ENCODE peak calls at places on chromosome 15, in five cellular contexts. One of them, this sample, is unnamed.

GRCh38 chr15:31973197-31973596 is 57.1 kb upstream of the CHRNA7 start:
- DNase-seq in stimulated activated CD4-positive, alpha-beta T cell treated with anti-CD3 and anti-CD28 coated beads, TNF-alpha, amount 100 ng/mL, for 4 hours: no peak
- DNase-seq in GM19239: no peak
- DNase-seq in stimulated activated naive CD4-positive, alpha-beta T cell: no peak
- DNase-seq in stimulated activated naive CD8-positive, alpha-beta T cell treated with anti-CD3 and anti-CD28 coated beads, Interleukin-15, Interleukin-2, amounts not matched to agents 100 U/mL and 50 U/mL, for 24 hours: no peak
- DNase-seq in this sample: no peak

GRCh38 chr15:69593981-69594966 is 141.7 kb downstream of the RPLP1 start:
- DNase-seq in stimulated activated naive CD8-positive, alpha-beta T cell treated with anti-CD3 and anti-CD28 coated beads, Interleukin-15, Interleukin-2, amounts not matched to agents 100 U/mL and 50 U/mL, for 24 hours: no peak
- DNase-seq in stimulated activated naive CD4-positive, alpha-beta T cell: no peak
- DNase-seq in GM19239: no peak
- DNase-seq in stimulated activated CD4-positive, alpha-beta T cell treated with anti-CD3 and anti-CD28 coated beads, TNF-alpha, amount 100 ng/mL, for 4 hours: no peak
- DNase-seq in this sample: peak

GRCh38 chr15:49832421-49832980 is 211.7 kb downstream of the DTWD1 start:
- DNase-seq in stimulated activated naive CD4-positive, alpha-beta T cell: no peak
- DNase-seq in stimulated activated CD4-positive, alpha-beta T cell treated with anti-CD3 and anti-CD28 coated beads, TNF-alpha, amount 100 ng/mL, for 4 hours: no peak
- DNase-seq in stimulated activated naive CD8-positive, alpha-beta T cell treated with anti-CD3 and anti-CD28 coated beads, Interleukin-15, Interleukin-2, amounts not matched to agents 100 U/mL and 50 U/mL, for 24 hours: no peak
- DNase-seq in GM19239: no peak
- DNase-seq in this sample: no peak

GRCh38 chr15:58307313-58307961 is 124.4 kb upstream of the LIPC start:
- DNase-seq in stimulated activated CD4-positive, alpha-beta T cell treated with anti-CD3 and anti-CD28 coated beads, TNF-alpha, amount 100 ng/mL, for 4 hours: no peak
- DNase-seq in stimulated activated naive CD4-positive, alpha-beta T cell: no peak
- DNase-seq in GM19239: no peak
- DNase-seq in stimulated activated naive CD8-positive, alpha-beta T cell treated with anti-CD3 and anti-CD28 coated beads, Interleukin-15, Interleukin-2, amounts not matched to agents 100 U/mL and 50 U/mL, for 24 hours: no peak
- DNase-seq in this sample: no peak

GRCh38 chr15:49380912-49381311 is 42.1 kb upstream of the FGF7 start:
- DNase-seq in GM19239: no peak
- DNase-seq in stimulated activated naive CD8-positive, alpha-beta T cell treated with anti-CD3 and anti-CD28 coated beads, Interleukin-15, Interleukin-2, amounts not matched to agents 100 U/mL and 50 U/mL, for 24 hours: no peak
- DNase-seq in stimulated activated CD4-positive, alpha-beta T cell treated with anti-CD3 and anti-CD28 coated beads, TNF-alpha, amount 100 ng/mL, for 4 hours: no peak
- DNase-seq in stimulated activated naive CD4-positive, alpha-beta T cell: no peak
- DNase-seq in this sample: no peak

GRCh38 chr15:73567022-73567421 is 66.2 kb downstream of the NPTN start:
- DNase-seq in stimulated activated naive CD8-positive, alpha-beta T cell treated with anti-CD3 and anti-CD28 coated beads, Interleukin-15, Interleukin-2, amounts not matched to agents 100 U/mL and 50 U/mL, for 24 hours: no peak
- DNase-seq in stimulated activated CD4-positive, alpha-beta T cell treated with anti-CD3 and anti-CD28 coated beads, TNF-alpha, amount 100 ng/mL, for 4 hours: no peak
- DNase-seq in GM19239: no peak
- DNase-seq in stimulated activated naive CD4-positive, alpha-beta T cell: no peak
- DNase-seq in this sample: no peak

GRCh38 chr15:27237319-27237939 is 266.4 kb downstream of the GABRG3 start:
- DNase-seq in GM19239: no peak
- DNase-seq in stimulated activated CD4-positive, alpha-beta T cell treated with anti-CD3 and anti-CD28 coated beads, TNF-alpha, amount 100 ng/mL, for 4 hours: no peak
- DNase-seq in stimulated activated naive CD4-positive, alpha-beta T cell: no peak
- DNase-seq in stimulated activated naive CD8-positive, alpha-beta T cell treated with anti-CD3 and anti-CD28 coated beads, Interleukin-15, Interleukin-2, amounts not matched to agents 100 U/mL and 50 U/mL, for 24 hours: no peak
- DNase-seq in this sample: no peak

GRCh38 chr15:39438795-39439577 is 141.9 kb upstream of the THBS1 start:
- DNase-seq in stimulated activated naive CD4-positive, alpha-beta T cell: no peak
- DNase-seq in GM19239: no peak
- DNase-seq in stimulated activated naive CD8-positive, alpha-beta T cell treated with anti-CD3 and anti-CD28 coated beads, Interleukin-15, Interleukin-2, amounts not matched to agents 100 U/mL and 50 U/mL, for 24 hours: no peak
- DNase-seq in stimulated activated CD4-positive, alpha-beta T cell treated with anti-CD3 and anti-CD28 coated beads, TNF-alpha, amount 100 ng/mL, for 4 hours: no peak
- DNase-seq in this sample: no peak

GRCh38 chr15:28943611-28944230 is 57.9 kb downstream of the APBA2 start:
- DNase-seq in stimulated activated naive CD4-positive, alpha-beta T cell: no peak
- DNase-seq in stimulated activated CD4-positive, alpha-beta T cell treated with anti-CD3 and anti-CD28 coated beads, TNF-alpha, amount 100 ng/mL, for 4 hours: no peak
- DNase-seq in GM19239: no peak
- DNase-seq in stimulated activated naive CD8-positive, alpha-beta T cell treated with anti-CD3 and anti-CD28 coated beads, Interleukin-15, Interleukin-2, amounts not matched to agents 100 U/mL and 50 U/mL, for 24 hours: no peak
- DNase-seq in this sample: peak

GRCh38 chr15:92606126-92606835 is 49.3 kb downstream of the FAM174B start:
- DNase-seq in stimulated activated naive CD4-positive, alpha-beta T cell: no peak
- DNase-seq in stimulated activated CD4-positive, alpha-beta T cell treated with anti-CD3 and anti-CD28 coated beads, TNF-alpha, amount 100 ng/mL, for 4 hours: no peak
- DNase-seq in stimulated activated naive CD8-positive, alpha-beta T cell treated with anti-CD3 and anti-CD28 coated beads, Interleukin-15, Interleukin-2, amounts not matched to agents 100 U/mL and 50 U/mL, for 24 hours: no peak
- DNase-seq in GM19239: no peak
- DNase-seq in this sample: no peak

GRCh38 chr15:90046846-90047481 is 45.8 kb downstream of the ZNF710 start:
- DNase-seq in stimulated activated CD4-positive, alpha-beta T cell treated with anti-CD3 and anti-CD28 coated beads, TNF-alpha, amount 100 ng/mL, for 4 hours: no peak
- DNase-seq in stimulated activated naive CD8-positive, alpha-beta T cell treated with anti-CD3 and anti-CD28 coated beads, Interleukin-15, Interleukin-2, amounts not matched to agents 100 U/mL and 50 U/mL, for 24 hours: no peak
- DNase-seq in GM19239: peak
- DNase-seq in stimulated activated naive CD4-positive, alpha-beta T cell: no peak
- DNase-seq in this sample: no peak

GRCh38 chr15:78979456-78980320 is 34.8 kb upstream of the CTSH start:
- DNase-seq in stimulated activated naive CD4-positive, alpha-beta T cell: no peak
- DNase-seq in stimulated activated naive CD8-positive, alpha-beta T cell treated with anti-CD3 and anti-CD28 coated beads, Interleukin-15, Interleukin-2, amounts not matched to agents 100 U/mL and 50 U/mL, for 24 hours: peak
- DNase-seq in GM19239: no peak
- DNase-seq in stimulated activated CD4-positive, alpha-beta T cell treated with anti-CD3 and anti-CD28 coated beads, TNF-alpha, amount 100 ng/mL, for 4 hours: no peak
- DNase-seq in this sample: peak

GRCh38 chr15:31268108-31268501 is 58.5 kb upstream of the KLF13 start:
- DNase-seq in GM19239: no peak
- DNase-seq in stimulated activated naive CD4-positive, alpha-beta T cell: no peak
- DNase-seq in stimulated activated naive CD8-positive, alpha-beta T cell treated with anti-CD3 and anti-CD28 coated beads, Interleukin-15, Interleukin-2, amounts not matched to agents 100 U/mL and 50 U/mL, for 24 hours: no peak
- DNase-seq in stimulated activated CD4-positive, alpha-beta T cell treated with anti-CD3 and anti-CD28 coated beads, TNF-alpha, amount 100 ng/mL, for 4 hours: no peak
- DNase-seq in this sample: no peak

GRCh38 chr15:73923488-73924164 is 2.6 kb upstream of the LOXL1 start:
- DNase-seq in stimulated activated naive CD4-positive, alpha-beta T cell: no peak
- DNase-seq in stimulated activated CD4-positive, alpha-beta T cell treated with anti-CD3 and anti-CD28 coated beads, TNF-alpha, amount 100 ng/mL, for 4 hours: no peak
- DNase-seq in stimulated activated naive CD8-positive, alpha-beta T cell treated with anti-CD3 and anti-CD28 coated beads, Interleukin-15, Interleukin-2, amounts not matched to agents 100 U/mL and 50 U/mL, for 24 hours: no peak
- DNase-seq in GM19239: no peak
- DNase-seq in this sample: peak

GRCh38 chr15:90015749-90016148 is 14.6 kb downstream of the ZNF710 start:
- DNase-seq in GM19239: no peak
- DNase-seq in stimulated activated naive CD4-positive, alpha-beta T cell: no peak
- DNase-seq in stimulated activated CD4-positive, alpha-beta T cell treated with anti-CD3 and anti-CD28 coated beads, TNF-alpha, amount 100 ng/mL, for 4 hours: no peak
- DNase-seq in stimulated activated naive CD8-positive, alpha-beta T cell treated with anti-CD3 and anti-CD28 coated beads, Interleukin-15, Interleukin-2, amounts not matched to agents 100 U/mL and 50 U/mL, for 24 hours: no peak
- DNase-seq in this sample: no peak

GRCh38 chr15:57555270-57555669 is 36.4 kb upstream of the MYZAP start:
- DNase-seq in stimulated activated naive CD4-positive, alpha-beta T cell: no peak
- DNase-seq in stimulated activated CD4-positive, alpha-beta T cell treated with anti-CD3 and anti-CD28 coated beads, TNF-alpha, amount 100 ng/mL, for 4 hours: no peak
- DNase-seq in stimulated activated naive CD8-positive, alpha-beta T cell treated with anti-CD3 and anti-CD28 coated beads, Interleukin-15, Interleukin-2, amounts not matched to agents 100 U/mL and 50 U/mL, for 24 hours: no peak
- DNase-seq in GM19239: no peak
- DNase-seq in this sample: no peak

GRCh38 chr15:67144609-67145306 is 79.4 kb downstream of the SMAD3 start:
- DNase-seq in stimulated activated naive CD4-positive, alpha-beta T cell: no peak
- DNase-seq in stimulated activated CD4-positive, alpha-beta T cell treated with anti-CD3 and anti-CD28 coated beads, TNF-alpha, amount 100 ng/mL, for 4 hours: no peak
- DNase-seq in GM19239: no peak
- DNase-seq in stimulated activated naive CD8-positive, alpha-beta T cell treated with anti-CD3 and anti-CD28 coated beads, Interleukin-15, Interleukin-2, amounts not matched to agents 100 U/mL and 50 U/mL, for 24 hours: no peak
- DNase-seq in this sample: no peak

GRCh38 chr15:70516408-70517193 is 246.8 kb downstream of the UACA start:
- DNase-seq in stimulated activated CD4-positive, alpha-beta T cell treated with anti-CD3 and anti-CD28 coated beads, TNF-alpha, amount 100 ng/mL, for 4 hours: no peak
- DNase-seq in GM19239: no peak
- DNase-seq in stimulated activated naive CD4-positive, alpha-beta T cell: no peak
- DNase-seq in stimulated activated naive CD8-positive, alpha-beta T cell treated with anti-CD3 and anti-CD28 coated beads, Interleukin-15, Interleukin-2, amounts not matched to agents 100 U/mL and 50 U/mL, for 24 hours: no peak
- DNase-seq in this sample: no peak

GRCh38 chr15:96123630-96124187 is 206.8 kb upstream of the NR2F2 start:
- DNase-seq in GM19239: no peak
- DNase-seq in stimulated activated CD4-positive, alpha-beta T cell treated with anti-CD3 and anti-CD28 coated beads, TNF-alpha, amount 100 ng/mL, for 4 hours: no peak
- DNase-seq in stimulated activated naive CD4-positive, alpha-beta T cell: no peak
- DNase-seq in stimulated activated naive CD8-positive, alpha-beta T cell treated with anti-CD3 and anti-CD28 coated beads, Interleukin-15, Interleukin-2, amounts not matched to agents 100 U/mL and 50 U/mL, for 24 hours: no peak
- DNase-seq in this sample: no peak

GRCh38 chr15:29885183-29885582 is 62.9 kb upstream of the TJP1 start:
- DNase-seq in stimulated activated naive CD4-positive, alpha-beta T cell: no peak
- DNase-seq in GM19239: no peak
- DNase-seq in stimulated activated naive CD8-positive, alpha-beta T cell treated with anti-CD3 and anti-CD28 coated beads, Interleukin-15, Interleukin-2, amounts not matched to agents 100 U/mL and 50 U/mL, for 24 hours: no peak
- DNase-seq in stimulated activated CD4-positive, alpha-beta T cell treated with anti-CD3 and anti-CD28 coated beads, TNF-alpha, amount 100 ng/mL, for 4 hours: no peak
- DNase-seq in this sample: no peak

GRCh38 chr15:101010781-101011180 is 91.6 kb downstream of the LRRK1 start:
- DNase-seq in GM19239: no peak
- DNase-seq in stimulated activated CD4-positive, alpha-beta T cell treated with anti-CD3 and anti-CD28 coated beads, TNF-alpha, amount 100 ng/mL, for 4 hours: no peak
- DNase-seq in stimulated activated naive CD8-positive, alpha-beta T cell treated with anti-CD3 and anti-CD28 coated beads, Interleukin-15, Interleukin-2, amounts not matched to agents 100 U/mL and 50 U/mL, for 24 hours: no peak
- DNase-seq in stimulated activated naive CD4-positive, alpha-beta T cell: no peak
- DNase-seq in this sample: no peak

GRCh38 chr15:36501063-36501678 is 78.3 kb upstream of the CDIN1 start:
- DNase-seq in stimulated activated CD4-positive, alpha-beta T cell treated with anti-CD3 and anti-CD28 coated beads, TNF-alpha, amount 100 ng/mL, for 4 hours: no peak
- DNase-seq in stimulated activated naive CD8-positive, alpha-beta T cell treated with anti-CD3 and anti-CD28 coated beads, Interleukin-15, Interleukin-2, amounts not matched to agents 100 U/mL and 50 U/mL, for 24 hours: no peak
- DNase-seq in GM19239: peak
- DNase-seq in stimulated activated naive CD4-positive, alpha-beta T cell: no peak
- DNase-seq in this sample: no peak

GRCh38 chr15:55457401-55458022 is 49.2 kb downstream of the PIERCE2 start:
- DNase-seq in stimulated activated naive CD4-positive, alpha-beta T cell: no peak
- DNase-seq in stimulated activated naive CD8-positive, alpha-beta T cell treated with anti-CD3 and anti-CD28 coated beads, Interleukin-15, Interleukin-2, amounts not matched to agents 100 U/mL and 50 U/mL, for 24 hours: no peak
- DNase-seq in GM19239: no peak
- DNase-seq in stimulated activated CD4-positive, alpha-beta T cell treated with anti-CD3 and anti-CD28 coated beads, TNF-alpha, amount 100 ng/mL, for 4 hours: no peak
- DNase-seq in this sample: no peak

GRCh38 chr15:84112025-84112424 is 123.5 kb upstream of the GOLGA6L4 start:
- DNase-seq in GM19239: no peak
- DNase-seq in stimulated activated naive CD4-positive, alpha-beta T cell: no peak
- DNase-seq in stimulated activated CD4-positive, alpha-beta T cell treated with anti-CD3 and anti-CD28 coated beads, TNF-alpha, amount 100 ng/mL, for 4 hours: no peak
- DNase-seq in stimulated activated naive CD8-positive, alpha-beta T cell treated with anti-CD3 and anti-CD28 coated beads, Interleukin-15, Interleukin-2, amounts not matched to agents 100 U/mL and 50 U/mL, for 24 hours: no peak
- DNase-seq in this sample: no peak

GRCh38 chr15:30770759-30771158 is 133.0 kb upstream of the FAN1 start:
- DNase-seq in stimulated activated CD4-positive, alpha-beta T cell treated with anti-CD3 and anti-CD28 coated beads, TNF-alpha, amount 100 ng/mL, for 4 hours: no peak
- DNase-seq in stimulated activated naive CD8-positive, alpha-beta T cell treated with anti-CD3 and anti-CD28 coated beads, Interleukin-15, Interleukin-2, amounts not matched to agents 100 U/mL and 50 U/mL, for 24 hours: no peak
- DNase-seq in GM19239: no peak
- DNase-seq in stimulated activated naive CD4-positive, alpha-beta T cell: no peak
- DNase-seq in this sample: no peak

GRCh38 chr15:43777293-43777819 is 590 bp upstream of the ELL3 start:
- DNase-seq in stimulated activated naive CD4-positive, alpha-beta T cell: peak
- DNase-seq in stimulated activated CD4-positive, alpha-beta T cell treated with anti-CD3 and anti-CD28 coated beads, TNF-alpha, amount 100 ng/mL, for 4 hours: peak
- DNase-seq in stimulated activated naive CD8-positive, alpha-beta T cell treated with anti-CD3 and anti-CD28 coated beads, Interleukin-15, Interleukin-2, amounts not matched to agents 100 U/mL and 50 U/mL, for 24 hours: peak
- DNase-seq in GM19239: peak
- DNase-seq in this sample: peak

GRCh38 chr15:58448331-58448730 is 16.5 kb downstream of the LIPC start:
- DNase-seq in GM19239: no peak
- DNase-seq in stimulated activated naive CD4-positive, alpha-beta T cell: no peak
- DNase-seq in stimulated activated CD4-positive, alpha-beta T cell treated with anti-CD3 and anti-CD28 coated beads, TNF-alpha, amount 100 ng/mL, for 4 hours: no peak
- DNase-seq in stimulated activated naive CD8-positive, alpha-beta T cell treated with anti-CD3 and anti-CD28 coated beads, Interleukin-15, Interleukin-2, amounts not matched to agents 100 U/mL and 50 U/mL, for 24 hours: no peak
- DNase-seq in this sample: no peak

GRCh38 chr15:98344591-98344990 is 303.7 kb upstream of the IGF1R start:
- DNase-seq in GM19239: no peak
- DNase-seq in stimulated activated naive CD8-positive, alpha-beta T cell treated with anti-CD3 and anti-CD28 coated beads, Interleukin-15, Interleukin-2, amounts not matched to agents 100 U/mL and 50 U/mL, for 24 hours: no peak
- DNase-seq in stimulated activated naive CD4-positive, alpha-beta T cell: no peak
- DNase-seq in stimulated activated CD4-positive, alpha-beta T cell treated with anti-CD3 and anti-CD28 coated beads, TNF-alpha, amount 100 ng/mL, for 4 hours: no peak
- DNase-seq in this sample: no peak

GRCh38 chr15:60416519-60416918 is 18.7 kb upstream of the ANXA2 start:
- DNase-seq in stimulated activated naive CD4-positive, alpha-beta T cell: no peak
- DNase-seq in stimulated activated CD4-positive, alpha-beta T cell treated with anti-CD3 and anti-CD28 coated beads, TNF-alpha, amount 100 ng/mL, for 4 hours: no peak
- DNase-seq in GM19239: no peak
- DNase-seq in stimulated activated naive CD8-positive, alpha-beta T cell treated with anti-CD3 and anti-CD28 coated beads, Interleukin-15, Interleukin-2, amounts not matched to agents 100 U/mL and 50 U/mL, for 24 hours: no peak
- DNase-seq in this sample: no peak

GRCh38 chr15:28885630-28886430 is at the start of gene APBA2:
- DNase-seq in stimulated activated CD4-positive, alpha-beta T cell treated with anti-CD3 and anti-CD28 coated beads, TNF-alpha, amount 100 ng/mL, for 4 hours: peak
- DNase-seq in stimulated activated naive CD4-positive, alpha-beta T cell: peak
- DNase-seq in stimulated activated naive CD8-positive, alpha-beta T cell treated with anti-CD3 and anti-CD28 coated beads, Interleukin-15, Interleukin-2, amounts not matched to agents 100 U/mL and 50 U/mL, for 24 hours: peak
- DNase-seq in GM19239: no peak
- DNase-seq in this sample: no peak

GRCh38 chr15:82174471-82174870 is 88.1 kb downstream of the EFL1 start:
- DNase-seq in stimulated activated naive CD4-positive, alpha-beta T cell: no peak
- DNase-seq in stimulated activated naive CD8-positive, alpha-beta T cell treated with anti-CD3 and anti-CD28 coated beads, Interleukin-15, Interleukin-2, amounts not matched to agents 100 U/mL and 50 U/mL, for 24 hours: no peak
- DNase-seq in stimulated activated CD4-positive, alpha-beta T cell treated with anti-CD3 and anti-CD28 coated beads, TNF-alpha, amount 100 ng/mL, for 4 hours: no peak
- DNase-seq in GM19239: no peak
- DNase-seq in this sample: no peak

This sample was measured in aorta.